ENCODE peak calls at places on chromosomes 2 and 18, in five cellular contexts. One of them, this sample, is unnamed.

GRCh38 chr2:45881970-45882581 is 230.6 kb downstream of the PRKCE start:
- DNase-seq in transverse colon: no peak
- DNase-seq in tibial nerve: no peak
- DNase-seq in HCT116: no peak
- DNase-seq in suprapubic skin: no peak
- DNase-seq in this sample: no peak

GRCh38 chr2:160306985-160307384 is 106.9 kb upstream of the ITGB6 start:
- DNase-seq in transverse colon: no peak
- DNase-seq in tibial nerve: no peak
- DNase-seq in HCT116: no peak
- DNase-seq in suprapubic skin: no peak
- DNase-seq in this sample: no peak

GRCh38 chr2:118433566-118433965 is 345.3 kb downstream of the INSIG2 start:
- DNase-seq in transverse colon: no peak
- DNase-seq in tibial nerve: no peak
- DNase-seq in HCT116: no peak
- DNase-seq in suprapubic skin: no peak
- DNase-seq in this sample: no peak

GRCh38 chr2:3045318-3045921 is 332.2 kb downstream of the EIPR1 start:
- DNase-seq in transverse colon: no peak
- DNase-seq in tibial nerve: no peak
- DNase-seq in HCT116: no peak
- DNase-seq in suprapubic skin: peak; percentile 52
- DNase-seq in this sample: no peak

GRCh38 chr2:120204945-120205670 is 18.1 kb downstream of the TMEM185B start:
- DNase-seq in transverse colon: no peak
- DNase-seq in tibial nerve: no peak
- DNase-seq in HCT116: no peak
- DNase-seq in suprapubic skin: peak; percentile 74
- DNase-seq in this sample: no peak

GRCh38 chr2:160747771-160748170 is 254.2 kb upstream of the RBMS1 start:
- DNase-seq in transverse colon: no peak
- DNase-seq in tibial nerve: no peak
- DNase-seq in HCT116: no peak
- DNase-seq in suprapubic skin: no peak
- DNase-seq in this sample: no peak

GRCh38 chr2:191574232-191574631 is 103.7 kb upstream of the NABP1 start:
- DNase-seq in transverse colon: no peak
- DNase-seq in tibial nerve: no peak
- DNase-seq in HCT116: no peak
- DNase-seq in suprapubic skin: no peak
- DNase-seq in this sample: no peak

GRCh38 chr18:75253043-75253442 is 42.4 kb downstream of the TSHZ1 start:
- DNase-seq in transverse colon: no peak
- DNase-seq in tibial nerve: no peak
- DNase-seq in HCT116: no peak
- DNase-seq in suprapubic skin: no peak
- DNase-seq in this sample: no peak

GRCh38 chr2:128396500-128396891 is 77.8 kb upstream of the HS6ST1 start:
- DNase-seq in transverse colon: peak; percentile 4
- DNase-seq in tibial nerve: no peak
- DNase-seq in HCT116: no peak
- DNase-seq in suprapubic skin: no peak
- DNase-seq in this sample: no peak

GRCh38 chr18:69172046-69172445 is 228.6 kb upstream of the DOK6 start:
- DNase-seq in transverse colon: no peak
- DNase-seq in tibial nerve: no peak
- DNase-seq in HCT116: no peak
- DNase-seq in suprapubic skin: no peak
- DNase-seq in this sample: no peak

GRCh38 chr18:13629841-13630747 is 96.3 kb downstream of the FAM210A start:
- DNase-seq in transverse colon: peak; percentile 49
- DNase-seq in tibial nerve: no peak
- DNase-seq in HCT116: peak; percentile 48
- DNase-seq in suprapubic skin: peak; percentile 79
- DNase-seq in this sample: peak; percentile 58

GRCh38 chr2:131047920-131048560 is 45.2 kb downstream of the FAM168B start:
- DNase-seq in transverse colon: no peak
- DNase-seq in tibial nerve: no peak
- DNase-seq in HCT116: no peak
- DNase-seq in suprapubic skin: peak; percentile 50
- DNase-seq in this sample: no peak

GRCh38 chr2:72719416-72719815 is 106.4 kb downstream of the EXOC6B start:
- DNase-seq in transverse colon: no peak
- DNase-seq in tibial nerve: no peak
- DNase-seq in HCT116: no peak
- DNase-seq in suprapubic skin: no peak
- DNase-seq in this sample: no peak

GRCh38 chr2:54665436-54665856 is 58.0 kb upstream of the EML6 start:
- DNase-seq in transverse colon: peak; percentile 62
- DNase-seq in tibial nerve: no peak
- DNase-seq in HCT116: peak; percentile 32
- DNase-seq in suprapubic skin: no peak
- DNase-seq in this sample: peak; percentile 78

GRCh38 chr18:27404855-27405254 is 219.7 kb upstream of the CHST9 start:
- DNase-seq in transverse colon: no peak
- DNase-seq in tibial nerve: no peak
- DNase-seq in HCT116: no peak
- DNase-seq in suprapubic skin: no peak
- DNase-seq in this sample: no peak

GRCh38 chr2:31696068-31696467 is 115.3 kb upstream of the SRD5A2 start:
- DNase-seq in transverse colon: no peak
- DNase-seq in tibial nerve: no peak
- DNase-seq in HCT116: no peak
- DNase-seq in suprapubic skin: no peak
- DNase-seq in this sample: no peak

GRCh38 chr2:193537531-193537930 is 1342.8 kb upstream of the TMEFF2 start:
- DNase-seq in transverse colon: no peak
- DNase-seq in tibial nerve: no peak
- DNase-seq in HCT116: no peak
- DNase-seq in suprapubic skin: no peak
- DNase-seq in this sample: no peak

GRCh38 chr18:46894124-46894523 is 23.2 kb downstream of the PIAS2 start:
- DNase-seq in transverse colon: no peak
- DNase-seq in tibial nerve: no peak
- DNase-seq in HCT116: no peak
- DNase-seq in suprapubic skin: no peak
- DNase-seq in this sample: no peak

GRCh38 chr2:71798266-71799012 is 345.1 kb downstream of the DYSF start:
- DNase-seq in transverse colon: peak; percentile 15
- DNase-seq in tibial nerve: no peak
- DNase-seq in HCT116: peak; percentile 34
- DNase-seq in suprapubic skin: peak; percentile 76
- DNase-seq in this sample: peak; percentile 29

GRCh38 chr2:189179607-189179979 is at the start of gene COL5A2:
- DNase-seq in transverse colon: peak; percentile 24
- DNase-seq in tibial nerve: peak; percentile 23
- DNase-seq in HCT116: no peak
- DNase-seq in suprapubic skin: no peak
- DNase-seq in this sample: peak; percentile 19
- TF ChIP-seq POLR2A in transverse colon: peak; percentile 44
- TF ChIP-seq POLR2A in tibial nerve: peak; percentile 46
- TF ChIP-seq POLR2A in HCT116: no peak
- TF ChIP-seq POLR2A in suprapubic skin: no peak
- TF ChIP-seq POLR2A in this sample: no peak

DNA sequence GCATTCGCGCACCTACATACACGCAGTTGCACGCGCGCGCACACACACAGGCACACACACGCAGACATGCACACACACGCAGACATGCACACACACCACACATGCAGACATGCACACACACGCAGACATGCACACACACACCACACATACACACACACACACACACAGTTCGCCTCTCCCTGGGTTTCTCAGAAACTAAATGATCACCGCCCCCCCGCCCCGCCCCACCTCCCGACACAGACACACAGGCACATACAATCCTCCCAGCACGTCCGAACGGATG is 1.1 kb downstream of the EPHA4 start:
- DNase-seq in transverse colon: peak; percentile 11
- DNase-seq in tibial nerve: no peak
- DNase-seq in HCT116: no peak
- DNase-seq in suprapubic skin: no peak
- DNase-seq in this sample: peak; percentile 14
- H3K4me3 ChIP-seq in transverse colon: peak overlapping the region; percentile 93
- H3K4me3 ChIP-seq in tibial nerve: peak overlapping the region; percentile 59
- H3K4me3 ChIP-seq in HCT116: no peak overlapping the region
- H3K4me3 ChIP-seq in suprapubic skin: peak overlapping the region; percentile 94
- H3K4me3 ChIP-seq in this sample: no peak overlapping the region

GRCh38 chr2:64832926-64833325 is 156.3 kb upstream of the SLC1A4 start:
- DNase-seq in transverse colon: no peak
- DNase-seq in tibial nerve: no peak
- DNase-seq in HCT116: no peak
- DNase-seq in suprapubic skin: no peak
- DNase-seq in this sample: no peak
- H3K4me1 ChIP-seq in transverse colon: peaks cover 21% of the 10 kb centered on the region
- H3K4me1 ChIP-seq in tibial nerve: no peaks in the 10 kb centered on the region
- H3K4me1 ChIP-seq in HCT116: peaks cover 83% of the 10 kb centered on the region
- H3K4me1 ChIP-seq in suprapubic skin: peaks cover 17% of the 10 kb centered on the region
- H3K4me1 ChIP-seq in this sample: peaks cover 16% of the 10 kb centered on the region

DNA sequence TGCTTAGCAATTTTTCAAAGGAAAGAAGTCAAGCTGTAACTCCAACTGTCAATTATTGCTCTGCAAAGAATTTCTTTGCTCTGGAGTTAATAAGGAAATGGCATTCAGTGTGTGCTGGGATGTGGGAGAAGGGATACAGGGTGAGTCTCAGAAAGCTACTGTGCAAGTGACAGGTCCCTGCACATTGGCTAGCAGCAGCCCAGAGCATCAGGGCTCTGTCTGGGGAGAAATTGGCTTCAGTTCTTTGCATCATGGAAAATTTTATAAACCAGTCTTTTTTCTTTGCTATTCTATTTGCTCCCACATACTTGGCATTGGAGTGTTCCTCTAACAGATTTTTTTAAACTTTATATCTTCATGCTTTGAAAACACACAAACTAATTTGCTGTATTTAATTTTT is 1.1 kb upstream of the SYT4 start:
- DNase-seq in transverse colon: no peak
- DNase-seq in tibial nerve: no peak
- DNase-seq in HCT116: no peak
- DNase-seq in suprapubic skin: no peak
- DNase-seq in this sample: no peak
- TF ChIP-seq POLR2A in transverse colon: no peak
- TF ChIP-seq POLR2A in tibial nerve: no peak
- TF ChIP-seq POLR2A in HCT116: no peak
- TF ChIP-seq POLR2A in suprapubic skin: no peak
- TF ChIP-seq POLR2A in this sample: no peak

DNA sequence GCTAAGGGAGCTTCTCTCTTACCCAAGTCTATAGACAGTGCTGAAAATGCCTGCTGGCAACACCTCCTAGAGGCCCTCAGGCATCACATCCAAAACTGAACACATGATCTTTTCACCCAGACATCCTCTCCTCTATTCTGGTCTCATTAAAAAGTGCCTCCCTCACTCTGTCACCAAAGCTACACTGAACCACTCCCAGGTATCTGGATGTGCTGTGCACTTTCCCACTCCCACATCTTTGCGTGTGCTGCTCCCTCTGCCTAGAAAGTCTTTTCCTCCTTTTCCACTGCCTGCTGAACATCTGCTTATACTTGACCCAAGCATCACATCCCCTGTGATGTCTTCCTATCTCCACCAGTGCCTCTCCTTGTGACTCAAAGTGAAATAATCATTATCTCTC is 26.1 kb upstream of the STPG4 start:
- DNase-seq in transverse colon: no peak
- DNase-seq in tibial nerve: no peak
- DNase-seq in HCT116: no peak
- DNase-seq in suprapubic skin: no peak
- DNase-seq in this sample: no peak
- H3K4me3 ChIP-seq in transverse colon: no peak overlapping the region
- H3K4me3 ChIP-seq in tibial nerve: no peak overlapping the region
- H3K4me3 ChIP-seq in HCT116: no peak overlapping the region
- H3K4me3 ChIP-seq in suprapubic skin: no peak overlapping the region
- H3K4me3 ChIP-seq in this sample: no peak overlapping the region

GRCh38 chr2:112839407-112840067 is 3.0 kb upstream of the IL1B start:
- DNase-seq in transverse colon: no peak
- DNase-seq in tibial nerve: no peak
- DNase-seq in HCT116: no peak
- DNase-seq in suprapubic skin: no peak
- DNase-seq in this sample: no peak

GRCh38 chr2:112834379-112835014 is 2.1 kb downstream of the IL1B start:
- DNase-seq in transverse colon: peak; percentile 89
- DNase-seq in tibial nerve: no peak
- DNase-seq in HCT116: no peak
- DNase-seq in suprapubic skin: no peak
- DNase-seq in this sample: no peak

GRCh38 chr2:112836695-112837117 is at the start of gene IL1B:
- DNase-seq in transverse colon: no peak
- DNase-seq in tibial nerve: no peak
- DNase-seq in HCT116: no peak
- DNase-seq in suprapubic skin: no peak
- DNase-seq in this sample: no peak

GRCh38 chr2:112833532-112833931 is 3.0 kb downstream of the IL1B start:
- DNase-seq in transverse colon: no peak
- DNase-seq in tibial nerve: no peak
- DNase-seq in HCT116: no peak
- DNase-seq in suprapubic skin: no peak
- DNase-seq in this sample: no peak

DNA sequence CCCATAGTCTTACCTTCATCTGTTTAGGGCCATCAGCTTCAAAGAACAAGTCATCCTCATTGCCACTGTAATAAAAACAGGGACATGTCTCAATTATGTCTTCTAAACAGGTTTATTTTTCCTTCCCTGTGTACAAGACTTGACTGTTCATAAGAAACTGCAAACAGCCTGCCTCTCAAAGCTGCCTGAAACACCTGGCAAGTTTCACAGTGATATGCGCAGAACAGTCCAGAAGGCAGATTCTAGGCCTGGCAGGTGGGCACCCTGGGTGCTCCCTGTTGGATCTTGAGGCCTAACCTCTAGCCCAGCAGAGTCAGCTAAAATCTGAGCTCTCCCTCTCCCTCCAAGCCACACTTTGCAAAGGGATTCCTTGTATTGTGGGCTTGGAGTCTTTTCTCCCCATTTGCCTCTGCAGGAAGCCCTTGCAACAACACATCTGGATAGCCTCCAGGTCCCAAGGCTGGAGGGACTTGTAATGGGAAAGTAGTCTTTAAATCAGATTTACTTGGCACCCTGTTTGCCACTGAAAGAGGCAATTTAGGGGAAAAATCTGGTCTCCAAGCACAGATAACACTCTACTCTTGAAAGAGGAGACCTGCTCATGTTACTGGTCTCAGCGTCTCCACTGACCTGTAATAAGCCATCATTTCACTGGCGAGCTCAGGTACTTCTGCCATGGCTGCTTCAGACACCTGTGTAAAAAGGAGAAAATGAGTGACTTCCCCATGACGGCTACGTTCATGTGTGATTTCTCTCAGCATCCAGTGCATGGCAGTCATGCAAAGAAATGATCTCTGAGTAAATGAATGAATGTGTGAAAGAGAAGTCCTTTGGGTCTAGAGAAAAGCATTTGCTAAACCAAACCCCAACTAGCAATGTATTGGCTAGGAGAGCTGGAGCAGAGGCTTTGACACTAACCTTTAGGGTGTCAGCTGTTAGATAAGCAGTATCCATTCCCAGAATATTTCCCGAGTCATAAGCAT is 735 bp downstream of the IL1B start:
- DNase-seq in transverse colon: no peak
- DNase-seq in tibial nerve: no peak
- DNase-seq in HCT116: no peak
- DNase-seq in suprapubic skin: no peak
- DNase-seq in this sample: no peak
- H3K4me1 ChIP-seq in transverse colon: peaks cover 35% of the 10 kb centered on the region
- H3K4me1 ChIP-seq in tibial nerve: no peaks in the 10 kb centered on the region
- H3K4me1 ChIP-seq in HCT116: peaks cover 12% of the 10 kb centered on the region
- H3K4me1 ChIP-seq in suprapubic skin: peaks cover 9% of the 10 kb centered on the region
- H3K4me1 ChIP-seq in this sample: peaks cover 3% of the 10 kb centered on the region

This sample was measured in adrenal gland.